ENCODE peak calls at places on chromosomes 4 and X, in six cellular contexts. U, N, L, J, A and R are unnamed samples.
A peak's percentile ranks its signal among the peaks of the same experiment; 100 is the strongest.

GRCh38 chrX:56319165-56319564 is 87.0 kb downstream of the KLF8 start:
- DNase-seq in U (no peak), N (no peak), L (no peak), J (no peak), A (no peak), R (no peak)

GRCh38 chr4:107718351-107718965 is 1.6 kb downstream of the PAPSS1 start:
- DNase-seq in U (peak; percentile 69), N (no peak), L (no peak), J (no peak), A (no peak), R (peak; percentile 6)

GRCh38 chrX:153684447-153685178 is 3.1 kb upstream of the SLC6A8 start:
- DNase-seq in U (no peak), N (no peak), L (no peak), J (peak; percentile 86), A (no peak), R (no peak)

GRCh38 chr4:146699910-146700309 is 61.2 kb downstream of the POU4F2 start:
- DNase-seq in U (no peak), N (no peak), L (no peak), J (no peak), A (no peak), R (no peak)

GRCh38 chrX:153828723-153829548 is 1.4 kb downstream of the PDZD4 start:
- DNase-seq in U (no peak), N (no peak), L (no peak), J (peak; percentile 47), A (peak; percentile 43), R (no peak)

GRCh38 chrX:44308869-44309268 is 34.6 kb downstream of the EFHC2 start:
- DNase-seq in U (no peak), N (no peak), L (no peak), J (no peak), A (no peak), R (no peak)

GRCh38 chr4:183256756-183257385 is 63.2 kb downstream of the CLDN22 start:
- DNase-seq in U (no peak), N (peak; percentile 39), L (peak; percentile 49), J (peak; percentile 71), A (peak; percentile 61), R (peak; percentile 45)

GRCh38 chr4:15920723-15921591 is 17.6 kb downstream of the FGFBP1 start:
- DNase-seq in U (peak; percentile 95), N (peak; percentile 93), L (no peak), J (no peak), A (no peak), R (peak; percentile 95)

GRCh38 chr4:178086324-178086723 is 644.1 kb upstream of the AGA start:
- DNase-seq in U (no peak), N (peak; percentile 4), L (no peak), J (no peak), A (peak; percentile 4), R (peak; percentile 3)

GRCh38 chr4:8380511-8381415 is 59.8 kb downstream of the ACOX3 start:
- DNase-seq in U (no peak), N (no peak), L (no peak), J (no peak), A (peak; percentile 24), R (no peak)

GRCh38 chr4:174423257-174423944 is 98.9 kb downstream of the HPGD start:
- DNase-seq in U (peak; percentile 10), N (peak; percentile 78), L (no peak), J (no peak), A (peak; percentile 1), R (peak; percentile 65)

GRCh38 chr4:1500231-1500965 is 94.2 kb upstream of the NKX1-1 start:
- DNase-seq in U (no peak), N (no peak), L (no peak), J (peak; percentile 9), A (no peak), R (no peak)

GRCh38 chrX:132071260-132071659 is 48.2 kb downstream of the STK26 start:
- DNase-seq in U (no peak), N (no peak), L (no peak), J (no peak), A (peak; percentile 2), R (no peak)

GRCh38 chr4:31059753-31060522 is 339.8 kb downstream of the PCDH7 start:
- DNase-seq in U (no peak), N (peak; percentile 57), L (no peak), J (no peak), A (no peak), R (no peak)

GRCh38 chr4:26208237-26208985 is 112.4 kb upstream of the RBPJ start:
- DNase-seq in U (no peak), N (no peak), L (no peak), J (no peak), A (no peak), R (no peak)

GRCh38 chr4:159191989-159192388 is 89.1 kb downstream of the RAPGEF2 start:
- DNase-seq in U (peak; percentile 23), N (peak; percentile 77), L (no peak), J (no peak), A (peak; percentile 37), R (peak; percentile 49)

GRCh38 chrX:65528705-65529340 is 5.8 kb downstream of the LAS1L start:
- DNase-seq in U (no peak), N (peak; percentile 27), L (peak; percentile 53), J (peak; percentile 50), A (peak; percentile 54), R (peak; percentile 17)